ENCODE peak calls at places on chromosome 5, in nine cellular contexts. V is SK-N-SH, X is H1, J is K562, W is prostate gland, U is HL-60, C is GM12891, N is stomach, S is GM23338. Z is an unnamed sample.

GRCh38 chr5:126414874-126415502 is 8.2 kb upstream of the GRAMD2B start:
- DNase-seq in J (no peak), U (no peak), W (peak; percentile 40), X (no peak), C (no peak), V (no peak), N (no peak), S (no peak), Z (no peak)

GRCh38 chr5:31962321-31962720 is 211.8 kb downstream of the GOLPH3 start:
- DNase-seq in W (no peak), J (no peak), U (no peak), X (no peak), N (no peak), S (no peak), V (peak; percentile 18), C (no peak), Z (no peak)

GRCh38 chr5:126122942-126123341 is 300.3 kb upstream of the GRAMD2B start:
- DNase-seq in S (peak; percentile 46), J (no peak), C (no peak), W (no peak), X (no peak), V (no peak), N (no peak), U (no peak), Z (no peak)

GRCh38 chr5:62909331-62909730 is 330.7 kb downstream of the LRRC70 start:
- DNase-seq in U (no peak), X (no peak), J (no peak), V (no peak), C (no peak), N (no peak), S (no peak), W (no peak), Z (no peak)

GRCh38 chr5:88045931-88046461 is 222.6 kb downstream of the TMEM161B start:
- DNase-seq in C (no peak), V (no peak), X (no peak), W (no peak), S (no peak), U (no peak), N (no peak), J (no peak), Z (no peak)

GRCh38 chr5:126624534-126624933 is 23.8 kb downstream of the PHAX start:
- DNase-seq in N (no peak), W (no peak), X (no peak), V (no peak), C (no peak), S (no peak), U (no peak), J (peak; percentile 38), Z (peak; percentile 27)

GRCh38 chr5:75337366-75338021 is 474 bp downstream of the HMGCR start:
- DNase-seq in J (peak; percentile 48), C (no peak), V (no peak), W (peak; percentile 19), S (no peak), X (no peak), N (peak; percentile 39), U (no peak), Z (no peak)

GRCh38 chr5:138022912-138023311 is 10.0 kb downstream of the FAM13B start:
- DNase-seq in X (no peak), N (no peak), C (no peak), W (no peak), U (no peak), S (no peak), J (no peak), V (no peak), Z (no peak)

GRCh38 chr5:16673241-16673998 is 56.6 kb upstream of the RETREG1 start:
- DNase-seq in C (no peak), U (no peak), S (no peak), N (no peak), J (no peak), X (no peak), V (no peak), W (peak; percentile 34), Z (no peak)

GRCh38 chr5:38830521-38831051 is 15.2 kb upstream of the OSMR start:
- DNase-seq in S (no peak), N (no peak), J (no peak), U (no peak), W (no peak), C (no peak), V (no peak), X (no peak), Z (no peak)

GRCh38 chr5:42377496-42377895 is 45.7 kb upstream of the GHR start:
- DNase-seq in C (no peak), U (no peak), V (no peak), X (no peak), S (peak; percentile 3), W (no peak), N (no peak), J (no peak), Z (no peak)

GRCh38 chr5:160209917-160210316 is 19.4 kb upstream of the FABP6 start:
- DNase-seq in W (no peak), X (no peak), V (no peak), U (no peak), C (no peak), J (no peak), S (no peak), N (no peak), Z (no peak)

GRCh38 chr5:160021818-160022446 is 13.0 kb downstream of the TTC1 start:
- DNase-seq in U (peak; percentile 49), C (peak; percentile 28), J (peak; percentile 75), V (peak; percentile 58), X (peak; percentile 57), S (peak; percentile 77), N (peak; percentile 44), W (peak; percentile 62), Z (peak; percentile 43)

GRCh38 chr5:56440871-56441740 is 208.0 kb upstream of the ANKRD55 start:
- DNase-seq in N (no peak), S (no peak), V (no peak), W (peak; percentile 79), X (no peak), J (no peak), U (peak; percentile 14), C (no peak), Z (no peak)
- TF ChIP-seq POLR2AphosphoS5 in N (no peak), S (no peak), V (no peak), W (peak; percentile 95), X (no peak), J (no peak), U (no peak), C (no peak), Z (no peak)

GRCh38 chr5:68230285-68230684 is 14.7 kb downstream of the PIK3R1 start:
- DNase-seq in C (no peak), X (no peak), U (no peak), S (no peak), J (no peak), W (no peak), N (no peak), V (no peak), Z (no peak)
- TF ChIP-seq POLR2AphosphoS5 in C (no peak), X (no peak), U (no peak), S (no peak), J (no peak), W (no peak), N (no peak), V (no peak), Z (no peak)

DNA sequence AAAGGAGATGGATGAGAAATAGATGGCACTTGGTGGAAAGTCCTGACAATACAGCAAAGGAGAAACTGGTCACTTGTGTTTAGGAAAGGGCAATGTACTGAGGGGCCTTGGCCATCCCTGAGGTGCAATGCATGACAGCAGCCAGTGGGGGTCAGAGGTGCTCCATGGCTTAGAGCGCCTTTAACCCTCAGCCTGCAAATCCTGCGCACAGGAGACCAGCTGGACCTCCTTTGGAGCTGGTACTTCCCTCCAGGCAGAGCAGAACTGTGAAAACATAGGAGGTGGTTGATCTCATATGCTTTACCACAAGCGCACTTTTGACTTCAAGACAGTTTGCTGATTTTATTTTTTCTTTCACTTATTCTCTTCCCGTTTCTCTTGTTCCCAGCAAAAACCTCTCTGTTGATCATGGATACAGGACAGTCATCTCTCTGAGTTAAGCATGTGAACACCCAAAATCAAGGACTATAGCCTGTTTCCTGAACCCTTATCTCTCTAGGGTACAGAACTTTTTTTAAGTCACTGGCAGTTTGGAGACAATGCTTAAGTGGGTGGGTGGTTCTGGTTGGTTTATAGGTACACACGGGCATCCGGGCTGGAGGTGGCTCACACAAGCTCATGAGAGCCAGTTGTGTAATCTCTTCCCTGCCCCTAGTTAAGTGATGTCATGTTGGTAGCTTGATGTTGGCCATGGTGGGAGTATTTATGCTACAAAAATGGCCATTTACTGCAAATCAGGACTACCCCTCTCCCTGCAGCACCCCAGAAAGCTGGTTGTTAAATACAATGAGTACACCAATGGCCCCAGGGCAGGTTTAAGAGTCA is 37.6 kb upstream of the ANKRD55 start:
- DNase-seq in U (peak; percentile 26), N (peak; percentile 82), V (peak; percentile 72), C (peak; percentile 32), J (peak; percentile 84), X (peak; percentile 92), W (peak; percentile 78), S (peak; percentile 90), Z (peak; percentile 82)
- TF ChIP-seq POLR2AphosphoS5 in U (no peak), N (no peak), V (no peak), C (no peak), J (no peak), X (no peak), W (peak; percentile 29), S (no peak), Z (no peak)

GRCh38 chr5:55438931-55439477 is 95.8 kb downstream of the PLPP1 start:
- DNase-seq in V (no peak), X (no peak), S (peak; percentile 53), N (no peak), J (no peak), W (no peak), C (no peak), U (no peak), Z (no peak)

GRCh38 chr5:55437859-55438206 is 96.9 kb downstream of the PLPP1 start:
- DNase-seq in C (no peak), V (no peak), W (no peak), J (no peak), S (no peak), N (no peak), X (no peak), U (no peak), Z (no peak)

GRCh38 chr5:55440188-55440646 is 94.5 kb downstream of the PLPP1 start:
- DNase-seq in J (peak; percentile 42), W (no peak), N (no peak), X (no peak), C (no peak), S (peak; percentile 43), U (no peak), V (peak; percentile 30), Z (no peak)

GRCh38 chr5:55441954-55442353 is 92.8 kb downstream of the PLPP1 start:
- DNase-seq in C (no peak), V (no peak), W (no peak), N (no peak), S (no peak), J (no peak), U (no peak), X (no peak), Z (no peak)

DNA sequence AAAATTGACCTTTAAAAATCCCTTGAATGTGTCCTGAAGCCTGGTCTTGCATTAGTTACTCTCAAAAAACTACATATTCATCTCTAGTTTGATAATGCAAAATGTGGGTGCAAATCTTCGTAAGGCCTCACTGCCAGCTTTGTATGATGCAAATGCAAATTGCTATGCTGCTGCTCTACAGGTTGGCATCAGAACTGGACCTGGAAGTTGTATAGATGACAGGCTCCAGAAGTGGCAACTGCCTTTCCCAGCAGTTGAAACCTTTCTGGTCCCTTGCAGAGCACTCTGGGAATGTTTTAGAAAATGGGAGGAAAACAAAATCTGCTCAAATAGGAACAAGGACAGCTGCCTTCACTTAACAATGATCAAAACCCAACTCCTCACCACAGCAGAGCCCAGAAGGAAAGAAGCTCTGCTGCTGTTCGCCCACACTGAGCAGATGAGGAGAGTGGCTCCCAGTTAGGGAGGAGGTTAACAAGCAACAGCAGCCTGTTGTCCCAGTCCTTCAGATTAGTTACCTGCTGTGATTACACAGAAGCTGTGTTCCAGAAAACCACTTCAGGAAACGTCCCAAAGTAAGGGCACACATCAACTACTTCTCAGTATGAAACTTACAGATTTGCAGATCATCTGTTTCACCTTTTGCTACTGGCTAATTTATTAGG is 93.5 kb downstream of the PLPP1 start:
- DNase-seq in X (no peak), J (no peak), S (peak; percentile 22), U (no peak), N (no peak), C (no peak), W (no peak), V (no peak), Z (no peak)
- TF ChIP-seq POLR2AphosphoS5 in X (no peak), J (no peak), S (no peak), U (no peak), N (no peak), C (no peak), W (no peak), V (no peak), Z (no peak)